ENCODE peak calls at places on chromosomes 13 and 19, in seven cellular contexts. Q is stomach, H is esophagus muscularis mucosa, A is A549, T is ovary, L is SK-N-SH, S is transverse colon. V is an unnamed sample.

GRCh38 chr13:98761126-98761978 is 8.9 kb upstream of the SLC15A1 start:
- DNase-seq in A (no peak), H (no peak), S (no peak), T (no peak), Q (peak), L (no peak), V (no peak)

GRCh38 chr19:13428352-13428751 is 77.9 kb downstream of the CACNA1A start:
- DNase-seq in S (no peak), T (no peak), A (no peak), H (no peak), Q (no peak), L (peak), V (peak)

GRCh38 chr19:45613926-45614725 is 12.1 kb upstream of the GPR4 start:
- DNase-seq in S (peak), H (no peak), L (no peak), Q (peak), T (no peak), A (peak), V (no peak)

GRCh38 chr13:76820759-76821158 is 65.4 kb downstream of the KCTD12 start:
- DNase-seq in T (peak), S (no peak), H (no peak), L (no peak), Q (no peak), A (no peak), V (peak)

GRCh38 chr13:66071018-66071417 is 1159.1 kb downstream of the PCDH9 start:
- DNase-seq in L (no peak), Q (no peak), H (no peak), T (no peak), A (no peak), S (no peak), V (no peak)

GRCh38 chr13:36706755-36707154 is 32.9 kb downstream of the SERTM1 start:
- DNase-seq in T (no peak), Q (no peak), L (no peak), A (no peak), S (no peak), H (no peak), V (no peak)

GRCh38 chr13:78100481-78100880 is 181.8 kb upstream of the EDNRB start:
- DNase-seq in L (no peak), T (no peak), S (no peak), Q (no peak), A (no peak), H (no peak), V (no peak)

GRCh38 chr19:1087813-1088418 is 7.3 kb downstream of the POLR2E start:
- DNase-seq in A (no peak), Q (no peak), L (no peak), T (no peak), H (peak), S (peak), V (peak)

GRCh38 chr19:54190942-54191670 is at the start of gene TSEN34:
- DNase-seq in A (no peak), S (peak), Q (peak), T (peak), H (no peak), L (peak), V (peak)

GRCh38 chr13:78786399-78786879 is 127.5 kb upstream of the OBI1 start:
- DNase-seq in Q (no peak), H (no peak), A (no peak), S (no peak), T (no peak), L (no peak), V (no peak)

GRCh38 chr13:106919638-106920037 is 351.7 kb upstream of the ARGLU1 start:
- DNase-seq in H (no peak), S (no peak), L (no peak), Q (no peak), T (peak), A (no peak), V (no peak)

GRCh38 chr19:51799998-51800848 is 5.3 kb downstream of the FPR3 start:
- DNase-seq in T (peak), Q (no peak), H (no peak), A (no peak), L (no peak), S (no peak), V (no peak)

GRCh38 chr13:114304346-114305034 is 9.8 kb upstream of the CHAMP1 start:
- DNase-seq in Q (peak), S (no peak), T (no peak), H (no peak), L (no peak), A (no peak), V (no peak)

GRCh38 chr13:44197791-44198770 is 175.5 kb upstream of the SERP2 start:
- DNase-seq in L (no peak), Q (no peak), T (no peak), A (no peak), H (peak), S (no peak), V (no peak)

GRCh38 chr13:49627831-49628652 is at the start of gene ARL11:
- DNase-seq in L (no peak), H (no peak), S (peak), T (no peak), A (no peak), Q (peak), V (peak)

GRCh38 chr19:30669329-30670010 is 297.3 kb downstream of the ZNF536 start:
- DNase-seq in Q (peak), S (peak), A (peak), T (peak), L (peak), H (no peak), V (peak)

GRCh38 chr13:112561478-112561877 is 26.5 kb downstream of the TUBGCP3 start:
- DNase-seq in H (no peak), A (no peak), T (no peak), Q (no peak), S (no peak), L (no peak), V (no peak)

GRCh38 chr19:33400856-33401682 is 27.6 kb downstream of the CEBPG start:
- DNase-seq in A (no peak), H (no peak), L (peak), T (peak), Q (no peak), S (peak), V (no peak)

GRCh38 chr13:106401081-106401480 is 134.4 kb downstream of the EFNB2 start:
- DNase-seq in T (no peak), S (no peak), A (no peak), L (no peak), H (no peak), Q (no peak), V (no peak)

GRCh38 chr19:43936219-43936618 is 1.1 kb upstream of the ZNF45 start:
- DNase-seq in Q (no peak), L (no peak), H (no peak), A (no peak), S (no peak), T (no peak), V (no peak)

GRCh38 chr19:14496029-14496848 is at the start of gene GIPC1:
- DNase-seq in T (peak), Q (peak), S (peak), L (peak), H (peak), A (peak), V (peak)

GRCh38 chr19:14494910-14495677 is 833 bp downstream of the GIPC1 start:
- DNase-seq in Q (no peak), L (peak), T (no peak), H (no peak), A (no peak), S (no peak), V (no peak)

GRCh38 chr19:14492756-14493337 is 3.1 kb downstream of the GIPC1 start:
- DNase-seq in H (no peak), T (no peak), S (no peak), A (no peak), L (no peak), Q (no peak), V (no peak)

GRCh38 chr19:14495678-14496028 is 274 bp downstream of the GIPC1 start:
- DNase-seq in S (no peak), A (no peak), H (no peak), Q (no peak), L (no peak), T (no peak), V (no peak)

GRCh38 chr19:14494451-14494850 is 1.5 kb downstream of the GIPC1 start:
- DNase-seq in Q (no peak), S (no peak), H (no peak), T (no peak), L (no peak), A (no peak), V (no peak)
- H3K4me3 ChIP-seq in Q (peak), S (no peak), H (peak), T (no peak), L (peak), A (peak), V (peak)

GRCh38 chr19:2387367-2388288 is 27.6 kb downstream of the TMPRSS9 start:
- DNase-seq in S (no peak), Q (no peak), T (no peak), L (no peak), A (no peak), H (no peak), V (no peak)
- TF ChIP-seq EP300 in S (no peak), Q (no peak), T (no peak), L (no peak), A (no peak), H (no peak), V (no peak)

GRCh38 chr19:18051887-18052286 is 34.8 kb downstream of the IL12RB1 start:
- DNase-seq in A (no peak), H (no peak), L (no peak), S (no peak), Q (peak), T (no peak), V (no peak)
- H3K4me3 ChIP-seq in A (no peak), H (peak), L (no peak), S (no peak), Q (peak), T (no peak), V (no peak)

GRCh38 chr13:94186470-94186869 is 293.0 kb downstream of the DCT start:
- DNase-seq in A (no peak), S (no peak), L (no peak), H (no peak), Q (no peak), T (no peak), V (no peak)
- TF ChIP-seq EP300 in A (no peak), S (no peak), L (no peak), H (no peak), Q (no peak), T (no peak), V (no peak)

DNA sequence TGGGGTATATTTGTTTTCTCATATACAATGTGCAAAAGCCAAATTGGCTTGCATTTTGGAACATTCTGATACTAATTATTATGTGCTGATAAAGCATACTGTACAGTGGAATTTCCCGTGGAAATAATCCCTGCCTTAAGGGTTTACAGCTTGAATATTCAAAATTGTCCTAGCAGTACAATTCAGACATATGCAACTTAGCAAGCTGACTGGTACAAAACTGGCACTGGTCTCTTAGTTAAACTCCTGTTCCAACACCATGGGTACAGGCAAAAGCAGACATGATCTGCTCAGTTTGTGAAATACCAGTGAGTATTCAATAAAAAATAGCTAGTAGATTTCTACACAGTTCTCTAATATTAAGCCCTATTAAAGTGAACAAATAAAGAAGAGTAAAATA is 373.4 kb downstream of the SLITRK1 start:
- DNase-seq in Q (no peak), S (no peak), H (no peak), T (no peak), A (no peak), L (no peak), V (no peak)
- H3K4me3 ChIP-seq in Q (no peak), S (no peak), H (no peak), T (no peak), A (no peak), L (no peak), V (no peak)

V was measured in tibial nerve.